ENCODE peak calls at places on chromosome 19, in nine cellular contexts. Y is midbrain; F is NCI-H2081; J is body of pancreas; M is activated T-cell treated with anti-CD3 and anti-CD28 coated beads, Interleukin-2, amount 50 U/mL, for 72 hours; A is EH; H is thoracic aorta; W is ELR; E is AG04450. T is an unnamed sample.

GRCh38 chr19:7910321-7911161 is 4.1 kb upstream of the TGFBR3L start:
- DNase-seq in A (no peak), F (no peak), Y (no peak), E (no peak), J (no peak), H (no peak), M (no peak), W (no peak), T (no peak)

GRCh38 chr19:44738603-44739585 is 9.6 kb upstream of the BCL3 start:
- DNase-seq in F (no peak), Y (no peak), H (no peak), A (peak; percentile 35), E (no peak), W (no peak), J (peak; percentile 85), M (no peak), T (no peak)

GRCh38 chr19:46608178-46608577 is 7.0 kb downstream of the CALM3 start:
- DNase-seq in Y (no peak), E (no peak), A (no peak), W (no peak), J (no peak), M (no peak), H (no peak), F (no peak), T (no peak)

GRCh38 chr19:35063940-35064818 is 22.7 kb downstream of the HPN start:
- DNase-seq in F (no peak), M (no peak), H (no peak), J (peak; percentile 60), W (peak; percentile 77), Y (no peak), E (no peak), A (peak; percentile 58), T (no peak)

GRCh38 chr19:45444318-45445041 is 20.8 kb upstream of the ERCC1 start:
- DNase-seq in H (peak; percentile 83), J (peak; percentile 95), F (peak; percentile 29), Y (peak; percentile 87), E (no peak), W (peak; percentile 85), M (peak; percentile 89), A (peak; percentile 86), T (peak; percentile 85)

GRCh38 chr19:633786-634639 is 676 bp upstream of the POLRMT start:
- DNase-seq in J (no peak), E (no peak), W (peak; percentile 39), H (no peak), Y (no peak), M (no peak), A (no peak), F (no peak), T (peak; percentile 15)

GRCh38 chr19:6319376-6319775 is 14.0 kb downstream of the ACER1 start:
- DNase-seq in W (no peak), Y (no peak), J (no peak), F (no peak), H (no peak), A (no peak), E (no peak), M (no peak), T (no peak)

GRCh38 chr19:30228113-30228725 is 144.0 kb upstream of the ZNF536 start:
- DNase-seq in A (no peak), E (no peak), F (no peak), M (no peak), J (no peak), H (no peak), Y (peak; percentile 54), W (no peak), T (no peak)

GRCh38 chr19:54959840-54960239 is 6.3 kb upstream of the NLRP2 start:
- DNase-seq in E (no peak), H (no peak), J (no peak), W (no peak), F (no peak), Y (no peak), M (no peak), A (no peak), T (peak; percentile 60)

GRCh38 chr19:33375760-33376159 is 2.3 kb downstream of the CEBPG start:
- DNase-seq in H (no peak), A (peak; percentile 49), F (no peak), Y (no peak), W (peak; percentile 53), M (no peak), E (no peak), J (no peak), T (no peak)

GRCh38 chr19:51702103-51702753 is 9.1 kb downstream of the SPACA6 start:
- DNase-seq in E (no peak), M (peak; percentile 75), Y (peak; percentile 28), F (no peak), W (peak; percentile 48), H (peak; percentile 60), J (peak; percentile 91), A (peak; percentile 43), T (peak; percentile 45)

GRCh38 chr19:32373614-32374295 is 28.3 kb downstream of the ZNF507 start:
- DNase-seq in J (peak; percentile 86), W (peak; percentile 98), Y (peak; percentile 23), M (no peak), E (peak; percentile 97), A (peak; percentile 100), F (no peak), H (peak; percentile 15), T (no peak)

GRCh38 chr19:40360020-40360686 is 11.7 kb downstream of the PLD3 start:
- DNase-seq in M (no peak), Y (no peak), A (no peak), E (no peak), J (no peak), W (no peak), H (no peak), F (no peak), T (no peak)

GRCh38 chr19:3606690-3607289 is at the start of gene TBXA2R:
- DNase-seq in F (no peak), W (peak; percentile 78), A (peak; percentile 75), H (peak; percentile 52), Y (no peak), J (peak; percentile 49), E (no peak), M (peak; percentile 71), T (peak; percentile 27)

GRCh38 chr19:2591537-2592291 is 110.8 kb downstream of the GNG7 start:
- DNase-seq in A (no peak), M (no peak), W (no peak), H (no peak), Y (no peak), F (no peak), E (no peak), J (peak; percentile 44), T (no peak)

GRCh38 chr19:35755550-35756371 is 1.1 kb downstream of the HSPB6 start:
- DNase-seq in F (no peak), M (peak; percentile 70), H (no peak), J (peak; percentile 55), W (peak; percentile 32), E (no peak), Y (no peak), A (peak; percentile 74), T (no peak)

GRCh38 chr19:1884291-1884718 is 991 bp downstream of the ABHD17A start:
- DNase-seq in A (no peak), J (no peak), W (no peak), E (no peak), M (peak; percentile 43), H (no peak), F (no peak), Y (no peak), T (peak; percentile 34)

GRCh38 chr19:10114651-10115391 is 3.3 kb downstream of the P2RY11 start:
- DNase-seq in J (no peak), W (peak; percentile 33), A (no peak), H (no peak), F (no peak), M (no peak), Y (no peak), E (no peak), T (no peak)

GRCh38 chr19:8004723-8005513 is 523 bp downstream of the ELAVL1 start:
- DNase-seq in W (peak; percentile 33), A (peak; percentile 35), Y (no peak), F (no peak), M (peak; percentile 32), H (no peak), J (no peak), E (no peak), T (peak; percentile 44)

GRCh38 chr19:435707-436412 is 25.0 kb downstream of the SHC2 start:
- DNase-seq in A (no peak), J (no peak), E (no peak), W (no peak), F (peak; percentile 14), H (no peak), Y (no peak), M (no peak), T (no peak)